ENCODE peak calls at places on chromosome 21, in four cellular contexts. H, E, C and O are unnamed samples.

GRCh38 chr21:44013380-44014088 is 1.4 kb downstream of the TRAPPC10 start:
- DNase-seq in E (no peak), H (no peak), C (no peak), O (peak; percentile 36)

GRCh38 chr21:17402885-17403477 is 109.9 kb upstream of the CXADR start:
- DNase-seq in H (no peak), C (no peak), E (no peak), O (peak; percentile 5)

GRCh38 chr21:39696620-39697019 is 48.4 kb upstream of the IGSF5 start:
- DNase-seq in C (no peak), H (no peak), E (no peak), O (no peak)

GRCh38 chr21:34054259-34054658 is 19.1 kb upstream of the MRPS6 start:
- DNase-seq in C (no peak), H (no peak), E (no peak), O (no peak)

GRCh38 chr21:33127154-33127893 is 57.4 kb downstream of the OLIG1 start:
- DNase-seq in H (peak; percentile 56), E (peak; percentile 48), C (peak; percentile 71), O (peak; percentile 60)

GRCh38 chr21:19034041-19034440 is 630.5 kb upstream of the TMPRSS15 start:
- DNase-seq in H (no peak), E (no peak), C (no peak), O (no peak)

GRCh38 chr21:38080888-38081287 is 164.6 kb upstream of the KCNJ6 start:
- DNase-seq in H (no peak), E (no peak), C (no peak), O (no peak)

GRCh38 chr21:40512590-40512989 is 334.4 kb downstream of the DSCAM start:
- DNase-seq in H (no peak), E (no peak), C (peak; percentile 52), O (peak; percentile 33)

GRCh38 chr21:21921410-21922232 is 923.4 kb downstream of the NCAM2 start:
- DNase-seq in C (peak; percentile 10), E (no peak), H (no peak), O (peak; percentile 16)

GRCh38 chr21:41598561-41599511 is 90.9 kb upstream of the TMPRSS2 start:
- DNase-seq in C (no peak), H (no peak), E (no peak), O (no peak)

GRCh38 chr21:27448960-27449359 is 482.1 kb upstream of the ADAMTS5 start:
- DNase-seq in H (no peak), C (no peak), E (no peak), O (no peak)

GRCh38 chr21:43969115-43969444 is 43.0 kb upstream of the TRAPPC10 start:
- DNase-seq in C (no peak), H (no peak), E (no peak), O (no peak)

GRCh38 chr21:29144736-29145353 is 14.4 kb downstream of the MAP3K7CL start:
- DNase-seq in H (no peak), C (no peak), E (no peak), O (no peak)

GRCh38 chr21:33046455-33046854 is 20.7 kb downstream of the OLIG2 start:
- DNase-seq in C (no peak), H (no peak), E (no peak), O (no peak)

GRCh38 chr21:40852563-40852962 is 5.6 kb upstream of the DSCAM start:
- DNase-seq in E (no peak), C (no peak), H (no peak), O (no peak)

GRCh38 chr21:38995755-38996154 is 187.5 kb downstream of the PSMG1 start:
- DNase-seq in E (no peak), C (no peak), H (no peak), O (no peak)

GRCh38 chr21:26157842-26158241 is 12.7 kb downstream of the APP start:
- DNase-seq in E (no peak), C (no peak), H (no peak), O (no peak)

GRCh38 chr21:17270234-17270633 is 242.6 kb upstream of the CXADR start:
- DNase-seq in E (no peak), C (no peak), H (peak; percentile 34), O (peak; percentile 48)

GRCh38 chr21:44261675-44262295 is at the start of gene DNMT3L:
- DNase-seq in E (no peak), C (peak; percentile 87), H (no peak), O (no peak)

GRCh38 chr21:45592208-45592619 is 50.0 kb upstream of the SLC19A1 start:
- DNase-seq in C (peak; percentile 42), E (no peak), H (no peak), O (no peak)
- TF ChIP-seq ELF1 in C (no peak), E (no peak), H (no peak), O (no peak)

DNA sequence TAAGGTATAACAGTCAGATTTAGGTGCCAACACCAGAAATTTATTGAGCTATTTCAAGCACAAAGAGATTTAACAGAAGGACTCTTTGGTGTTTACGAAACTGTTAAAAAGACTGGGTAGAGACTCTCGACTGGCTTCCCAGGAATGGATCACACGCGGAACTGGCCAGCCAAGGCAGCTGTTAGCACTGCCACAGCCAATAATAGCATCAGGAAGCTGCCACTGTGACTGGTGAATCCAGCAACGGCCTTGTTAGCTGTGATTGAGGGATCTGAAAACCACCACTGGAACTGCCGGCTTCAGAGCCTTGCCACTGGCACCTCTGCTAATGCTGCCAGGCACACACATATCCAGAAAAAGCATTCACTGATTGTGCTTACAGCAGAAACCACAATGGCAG is 10.6 kb upstream of the SIM2 start:
- DNase-seq in C (no peak), E (no peak), H (no peak), O (no peak)
- H3K79me2 ChIP-seq in C (no peaks in the 10 kb centered on the region), E (no peaks in the 10 kb centered on the region), H (no peaks in the 10 kb centered on the region), O (no peaks in the 10 kb centered on the region)

GRCh38 chr21:15841856-15842564 is 112.2 kb downstream of the USP25 start:
- DNase-seq in H (no peak), C (no peak), E (no peak), O (no peak)

GRCh38 chr21:15837603-15838002 is 107.8 kb downstream of the USP25 start:
- DNase-seq in H (no peak), E (no peak), C (no peak), O (no peak)

GRCh38 chr21:15839026-15839425 is 109.2 kb downstream of the USP25 start:
- DNase-seq in C (no peak), H (no peak), E (no peak), O (no peak)

GRCh38 chr21:15840406-15840805 is 110.6 kb downstream of the USP25 start:
- DNase-seq in E (no peak), H (no peak), C (no peak), O (no peak)

GRCh38 chr21:15839601-15840000 is 109.8 kb downstream of the USP25 start:
- DNase-seq in E (no peak), C (no peak), H (no peak), O (no peak)
- TF ChIP-seq ELF1 in E (no peak), C (no peak), H (no peak), O (no peak)

GRCh38 chr21:31732891-31733520 is 1.1 kb upstream of the SCAF4 start:
- DNase-seq in C (no peak), H (peak; percentile 15), E (no peak), O (peak; percentile 52)
- H3K79me2 ChIP-seq in C (peaks cover 59% of the 10 kb centered on the region), H (peaks cover 39% of the 10 kb centered on the region), E (peaks cover 39% of the 10 kb centered on the region), O (peaks cover 37% of the 10 kb centered on the region)

DNA sequence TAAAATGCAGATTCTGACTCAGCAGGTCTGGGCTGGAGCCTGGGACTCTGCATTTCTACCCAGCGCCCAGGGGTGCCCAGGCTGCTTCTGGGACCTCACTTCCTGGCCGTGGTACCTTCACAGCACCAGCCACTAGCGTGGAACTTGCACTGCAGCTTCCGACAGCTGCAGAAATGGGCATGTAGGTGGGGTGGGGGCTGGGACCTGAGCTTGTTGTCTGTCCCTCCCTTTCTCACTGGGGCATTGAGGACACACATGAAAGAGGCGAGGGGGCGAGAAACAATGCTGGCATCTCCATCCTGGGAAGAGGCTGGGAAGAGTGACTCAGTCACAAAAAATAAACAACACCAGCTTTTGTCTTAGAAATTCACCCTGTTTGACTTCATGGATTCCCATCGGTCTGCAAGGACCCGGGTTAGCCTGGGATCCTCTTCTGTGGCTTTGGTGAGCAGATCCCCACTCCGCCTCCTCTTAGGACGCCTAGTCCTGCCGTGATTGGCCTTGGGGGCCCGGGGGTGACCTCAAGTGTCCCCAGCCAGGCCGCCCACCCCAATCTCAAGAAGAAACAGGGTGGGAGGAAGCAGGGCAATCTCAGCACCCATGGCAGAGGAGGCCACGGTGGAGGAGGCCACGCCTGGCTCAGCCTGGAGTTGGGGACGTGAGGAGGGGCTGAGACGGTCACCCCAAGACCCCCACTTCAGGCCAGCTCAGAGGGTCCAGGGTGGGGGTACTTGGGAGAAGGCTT is 29.9 kb upstream of the POFUT2 start:
- DNase-seq in H (peak; percentile 59), E (peak; percentile 32), C (no peak), O (no peak)
- TF ChIP-seq ELF1 in H (no peak), E (no peak), C (no peak), O (no peak)

DNA sequence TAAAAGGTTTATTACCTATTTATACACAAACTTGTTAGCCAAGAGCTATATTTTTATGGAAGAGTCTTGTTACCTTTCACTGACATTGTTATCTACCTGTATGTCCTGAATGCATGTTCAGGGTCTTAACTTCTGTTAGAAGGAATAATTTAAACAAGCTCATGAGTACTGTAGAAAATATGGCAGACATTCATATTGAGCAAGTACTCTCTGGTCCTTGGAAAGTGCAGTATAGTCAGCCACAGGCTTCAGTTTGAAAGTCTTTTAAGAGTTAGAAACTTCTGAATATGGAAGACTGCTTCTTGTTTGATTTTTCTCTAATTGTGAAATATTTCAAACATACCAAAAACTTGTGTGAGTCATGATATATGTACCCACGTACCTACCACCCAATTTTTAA is 16.6 kb downstream of the DIP2A start:
- DNase-seq in H (no peak), C (no peak), E (no peak), O (no peak)
- H3K79me2 ChIP-seq in H (peaks cover 9% of the 10 kb centered on the region), C (peaks cover 4% of the 10 kb centered on the region), E (peaks cover 14% of the 10 kb centered on the region), O (peaks cover 95% of the 10 kb centered on the region)

DNA sequence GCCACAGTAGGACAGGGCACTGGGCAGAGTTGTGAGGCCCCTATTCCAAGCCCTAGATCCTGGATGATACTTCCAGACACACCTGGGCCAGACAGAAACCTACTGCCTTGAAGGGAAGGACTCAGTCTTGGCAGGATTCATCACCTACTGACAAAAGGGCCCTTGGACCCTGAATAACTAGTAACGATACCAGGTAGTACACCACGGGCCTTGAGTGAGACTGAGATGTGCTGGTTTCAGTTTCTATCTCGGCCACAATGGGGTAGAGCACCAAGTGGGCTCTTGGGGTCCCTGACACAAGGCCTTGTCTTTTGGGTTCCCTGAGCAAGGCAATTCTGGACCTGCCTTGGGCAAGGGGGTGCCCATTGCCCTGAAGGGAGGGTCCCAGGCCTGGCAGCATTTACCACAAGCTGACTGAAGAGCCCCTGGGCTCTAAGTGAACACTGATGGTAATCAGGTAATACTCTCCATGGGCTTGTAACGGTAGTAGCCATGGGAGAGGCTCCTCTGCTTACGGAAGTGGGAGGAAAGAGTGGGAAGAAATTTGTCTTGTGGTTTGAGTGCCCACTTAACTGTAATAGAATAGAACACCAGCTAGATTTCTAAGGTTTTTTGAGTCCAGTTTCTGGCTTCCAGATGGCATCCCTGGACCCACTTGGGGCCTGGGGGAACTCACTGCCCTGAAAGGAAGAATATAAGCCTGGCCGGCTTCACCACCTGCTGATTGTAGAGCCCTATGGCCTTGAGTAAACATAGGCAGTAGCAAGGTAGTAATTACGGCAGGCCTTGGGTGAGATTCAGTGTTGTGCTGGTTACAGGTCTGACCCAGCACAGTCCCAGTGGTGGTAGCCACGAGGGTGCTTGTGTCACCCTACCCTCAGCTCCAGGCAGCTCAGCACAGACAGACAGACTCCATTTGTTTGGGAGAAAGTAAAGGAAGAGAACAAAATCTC is 58.5 kb downstream of the WDR4 start:
- DNase-seq in C (no peak), H (peak; percentile 26), E (no peak), O (no peak)
- TF ChIP-seq ELF1 in C (no peak), H (no peak), E (no peak), O (no peak)